ENCODE peak calls at places on chromosomes 12 and 14, in six cellular contexts. T, D, H, K, E and I are unnamed samples.

GRCh38 chr12:108394196-108394595 is 55.1 kb upstream of the CMKLR1 start:
- DNase-seq in D (no peak), E (no peak), H (no peak), K (no peak), T (no peak), I (no peak)

GRCh38 chr12:55057466-55057865 is 37.7 kb downstream of the NEUROD4 start:
- DNase-seq in D (no peak), K (no peak), E (no peak), H (no peak), T (no peak), I (no peak)

GRCh38 chr14:57769863-57770523 is 95.9 kb downstream of the SLC35F4 start:
- DNase-seq in H (no peak), T (no peak), D (no peak), E (no peak), K (no peak), I (no peak)

GRCh38 chr12:209851-210250 is 4.1 kb downstream of the SLC6A12 start:
- DNase-seq in H (no peak), D (no peak), K (no peak), E (no peak), T (no peak), I (no peak)

GRCh38 chr12:116183741-116184141 is 93.8 kb downstream of the MED13L start:
- DNase-seq in H (no peak), K (no peak), E (no peak), D (no peak), T (no peak), I (no peak)

GRCh38 chr12:4483885-4484823 is 38.5 kb upstream of the FGF6 start:
- DNase-seq in D (no peak), T (no peak), E (no peak), H (no peak), K (no peak), I (no peak)

GRCh38 chr14:84409435-84409834 is 1120.5 kb upstream of the FLRT2 start:
- DNase-seq in D (no peak), T (no peak), H (no peak), E (peak), K (no peak), I (no peak)

GRCh38 chr14:27587103-27587502 is 989.3 kb upstream of the NOVA1 start:
- DNase-seq in D (no peak), T (no peak), E (no peak), H (no peak), K (no peak), I (no peak)

GRCh38 chr12:89632778-89633177 is 75.9 kb downstream of the ATP2B1 start:
- DNase-seq in K (no peak), T (no peak), E (no peak), H (no peak), D (no peak), I (peak)

GRCh38 chr12:7459973-7460372 is 16.0 kb upstream of the CD163L1 start:
- DNase-seq in T (no peak), K (no peak), E (no peak), D (no peak), H (no peak), I (no peak)

GRCh38 chr12:93183940-93184663 is 193.6 kb upstream of the NUDT4 start:
- DNase-seq in D (no peak), T (no peak), E (no peak), H (peak), K (no peak), I (no peak)

GRCh38 chr14:101928415-101928841 is 35.9 kb upstream of the DYNC1H1 start:
- DNase-seq in H (no peak), K (peak), T (no peak), E (no peak), D (no peak), I (no peak)

GRCh38 chr12:91616401-91616800 is 433.8 kb upstream of the DCN start:
- DNase-seq in K (no peak), H (no peak), D (no peak), E (no peak), T (no peak), I (no peak)

GRCh38 chr12:6981152-6982052 is 10.7 kb downstream of the EMG1 start:
- DNase-seq in T (no peak), K (no peak), D (no peak), E (no peak), H (no peak), I (no peak)

GRCh38 chr14:42192659-42193425 is 586.2 kb downstream of the LRFN5 start:
- DNase-seq in T (no peak), D (peak), K (no peak), H (no peak), E (no peak), I (peak)

GRCh38 chr14:67428501-67429031 is 16.6 kb upstream of the PLEK2 start:
- DNase-seq in H (no peak), D (no peak), E (no peak), K (no peak), T (no peak), I (peak)

GRCh38 chr12:124919646-124920352 is 5.3 kb upstream of the UBC start:
- DNase-seq in K (peak), E (no peak), H (no peak), D (peak), T (no peak), I (peak)

GRCh38 chr12:761276-761675 is 8.9 kb downstream of the WNK1 start:
- DNase-seq in K (no peak), D (no peak), E (no peak), T (no peak), H (no peak), I (no peak)

GRCh38 chr12:6076776-6077700 is 47.4 kb downstream of the VWF start:
- DNase-seq in D (no peak), K (peak), T (no peak), E (no peak), H (no peak), I (no peak)

GRCh38 chr12:7994731-7995205 is 37.7 kb upstream of the FOXJ2 start:
- DNase-seq in K (no peak), T (no peak), D (no peak), H (no peak), E (no peak), I (peak)

GRCh38 chr12:116773276-116773731 is 35.2 kb downstream of the RNFT2 start:
- DNase-seq in K (peak), E (no peak), T (no peak), D (peak), H (no peak), I (no peak)

GRCh38 chr14:88993946-88994345 is 169.5 kb downstream of the TTC8 start:
- DNase-seq in H (no peak), K (no peak), D (no peak), T (no peak), E (no peak), I (no peak)

GRCh38 chr12:5088586-5089264 is 45.0 kb downstream of the KCNA5 start:
- DNase-seq in D (peak), H (no peak), K (no peak), T (no peak), E (no peak), I (peak)

GRCh38 chr12:1859643-1860042 is 39.3 kb downstream of the LRTM2 start:
- DNase-seq in K (no peak), H (no peak), T (no peak), E (no peak), D (no peak), I (no peak)

GRCh38 chr14:53331247-53331646 is 178.1 kb upstream of the DDHD1 start:
- DNase-seq in E (no peak), T (no peak), K (no peak), H (no peak), D (peak), I (no peak)

GRCh38 chr12:57454566-57455373 is at the start of gene INHBE:
- DNase-seq in E (peak), T (no peak), K (peak), D (peak), H (peak), I (no peak)

GRCh38 chr12:26704684-26705475 is 128.1 kb downstream of the ITPR2 start:
- DNase-seq in E (no peak), T (no peak), K (no peak), D (no peak), H (no peak), I (no peak)

GRCh38 chr14:88562532-88562830 is 356 bp upstream of the ZC3H14 start:
- DNase-seq in K (no peak), E (no peak), T (no peak), H (no peak), D (no peak), I (no peak)

GRCh38 chr12:27969901-27970390 is 2.6 kb downstream of the PTHLH start:
- DNase-seq in E (peak), K (peak), D (peak), H (peak), T (no peak), I (peak)

GRCh38 chr14:59333668-59334067 is 131.5 kb downstream of the GPR135 start:
- DNase-seq in E (no peak), D (no peak), H (no peak), T (no peak), K (no peak), I (no peak)

GRCh38 chr14:75132374-75133086 is 5.7 kb upstream of the NEK9 start:
- DNase-seq in E (peak), H (peak), D (peak), K (no peak), T (no peak), I (peak)

GRCh38 chr12:75976113-75976512 is 55.5 kb downstream of the PHLDA1 start:
- DNase-seq in E (no peak), H (no peak), K (no peak), D (no peak), T (no peak), I (no peak)

GRCh38 chr12:9867531-9867930 is 1.6 kb downstream of the CLEC2B start:
- DNase-seq in H (no peak), T (no peak), K (no peak), D (peak), E (no peak), I (no peak)

GRCh38 chr14:93619176-93619793 is 169.0 kb downstream of the PRIMA1 start:
- DNase-seq in T (no peak), H (peak), K (no peak), D (peak), E (peak), I (peak)

GRCh38 chr14:106459971-106460730 is 933.8 kb downstream of the TMEM121 start:
- DNase-seq in K (no peak), T (peak), E (peak), D (no peak), H (peak), I (peak)

GRCh38 chr14:89639687-89640086 is 222.7 kb upstream of the FOXN3 start:
- DNase-seq in T (no peak), D (no peak), E (no peak), K (no peak), H (no peak), I (no peak)

GRCh38 chr12:106309671-106310313 is 7.3 kb downstream of the TCP11L2 start:
- DNase-seq in E (no peak), D (peak), K (no peak), T (no peak), H (no peak), I (no peak)